ENCODE peak calls at places on chromosomes 4 and X, in nine cellular contexts. M is NCI-H446 treated with DMSO at 0.1 percent for 48 hours; A is upper lobe of right lung; H is activated CD4-positive, alpha-beta T cell treated with anti-CD3 and anti-CD28 coated beads, Interleukin-2, amount 50 U/mL, for 4 hours; E is D341Med; T is neuronal stem cell; I is lower lobe of right lung; K is PC-3; S is NCI-H82. P is an unnamed sample.

GRCh38 chr4:159358226-159358625 is 255.3 kb downstream of the RAPGEF2 start:
- DNase-seq in M (no peak), A (no peak), H (no peak), E (no peak), T (no peak), I (no peak), K (peak; percentile 22), S (no peak), P (no peak)

GRCh38 chr4:57426779-57427395 is 316.7 kb upstream of the IGFBP7 start:
- DNase-seq in M (peak; percentile 36), A (peak; percentile 80), H (no peak), E (peak; percentile 82), T (peak; percentile 67), I (peak; percentile 74), K (peak; percentile 90), S (peak; percentile 79), P (peak; percentile 84)

GRCh38 chrX:68842351-68842750 is 13.5 kb downstream of the EFNB1 start:
- DNase-seq in M (no peak), A (no peak), H (no peak), E (no peak), T (no peak), I (no peak), K (no peak), S (no peak), P (peak; percentile 63)

GRCh38 chr4:25271866-25272265 is 38.0 kb downstream of the PI4K2B start:
- DNase-seq in M (no peak), A (no peak), H (no peak), E (no peak), T (no peak), I (no peak), K (no peak), S (no peak), P (no peak)

GRCh38 chrX:39905475-39905889 is 192.3 kb downstream of the BCOR start:
- DNase-seq in M (no peak), A (no peak), H (no peak), E (no peak), T (no peak), I (no peak), K (peak; percentile 8), S (no peak), P (no peak)

GRCh38 chr4:140743194-140743931 is 12.8 kb downstream of the TBC1D9 start:
- DNase-seq in M (no peak), A (no peak), H (no peak), E (no peak), T (peak; percentile 18), I (no peak), K (peak; percentile 35), S (peak; percentile 27), P (peak; percentile 61)

GRCh38 chrX:27987862-27988646 is 6.8 kb upstream of the DCAF8L1 start:
- DNase-seq in M (no peak), A (no peak), H (no peak), E (no peak), T (no peak), I (no peak), K (no peak), S (no peak), P (peak; percentile 71)

GRCh38 chr4:113355550-113356371 is 306.3 kb downstream of the ANK2 start:
- DNase-seq in M (peak; percentile 2), A (no peak), H (peak; percentile 55), E (no peak), T (no peak), I (no peak), K (peak; percentile 86), S (no peak), P (peak; percentile 66)